ENCODE peak calls at places on chromosomes 2 and 18, in five cellular contexts. I, G, Y, Q and X are unnamed samples.
A peak's percentile ranks its signal among the peaks of the same experiment; 100 is the strongest.

GRCh38 chr2:69131983-69132675 is 119.2 kb downstream of the ANTXR1 start:
- DNase-seq in Q (no peak), G (no peak), Y (no peak), I (no peak), X (no peak)

GRCh38 chr2:208072250-208072892 is 47.0 kb upstream of the PLEKHM3 start:
- DNase-seq in Q (peak; percentile 62), I (peak; percentile 86), Y (no peak), G (peak; percentile 44), X (peak; percentile 43)

GRCh38 chr2:740446-741293 is 63.5 kb upstream of the TMEM18 start:
- DNase-seq in I (peak; percentile 98), G (no peak), Y (no peak), Q (peak; percentile 83), X (peak; percentile 92)

GRCh38 chr2:54081574-54081973 is 33.8 kb upstream of the ACYP2 start:
- DNase-seq in G (peak; percentile 41), Y (no peak), Q (peak; percentile 78), I (no peak), X (peak; percentile 98)

GRCh38 chr2:64313311-64313710 is 140.7 kb upstream of the LGALSL start:
- DNase-seq in Q (no peak), G (no peak), I (no peak), Y (no peak), X (no peak)

GRCh38 chr2:62216616-62217015 is 20.7 kb downstream of the B3GNT2 start:
- DNase-seq in Y (peak; percentile 51), Q (no peak), G (no peak), I (no peak), X (peak; percentile 74)

GRCh38 chr2:222939208-222939846 is 78.5 kb downstream of the ACSL3 start:
- DNase-seq in Q (peak; percentile 22), I (peak; percentile 94), Y (peak; percentile 69), G (peak; percentile 65), X (peak; percentile 62)

GRCh38 chr2:74037379-74037860 is 52.7 kb downstream of the TET3 start:
- DNase-seq in Q (peak; percentile 68), G (peak; percentile 24), I (no peak), Y (no peak), X (no peak)

GRCh38 chr18:59885579-59886163 is 14.1 kb upstream of the PMAIP1 start:
- DNase-seq in I (no peak), Q (no peak), Y (peak; percentile 57), G (peak; percentile 55), X (peak; percentile 92)

GRCh38 chr2:48448274-48449061 is 81.5 kb upstream of the STON1 start:
- DNase-seq in I (no peak), Q (no peak), Y (peak; percentile 93), G (peak; percentile 42), X (peak; percentile 78)

GRCh38 chr18:65704051-65704450 is 46.8 kb upstream of the CDH7 start:
- DNase-seq in Q (no peak), Y (no peak), G (no peak), I (no peak), X (no peak)

GRCh38 chr2:199405241-199405640 is 52.5 kb downstream of the SATB2 start:
- DNase-seq in Y (no peak), G (no peak), I (no peak), Q (peak; percentile 8), X (no peak)

GRCh38 chr18:60888225-60888624 is 445.0 kb upstream of the CDH20 start:
- DNase-seq in I (no peak), Q (no peak), Y (no peak), G (no peak), X (no peak)

GRCh38 chr2:215489288-215489848 is 53.5 kb upstream of the FN1 start:
- DNase-seq in Y (no peak), I (no peak), Q (peak; percentile 10), G (no peak), X (no peak)

GRCh38 chr2:54556659-54557121 is 100.6 kb downstream of the SPTBN1 start:
- DNase-seq in Q (no peak), G (no peak), Y (peak; percentile 83), I (no peak), X (peak; percentile 58)

GRCh38 chr2:3349211-3349693 is 28.4 kb downstream of the EIPR1 start:
- DNase-seq in G (no peak), Y (no peak), I (no peak), Q (no peak), X (peak; percentile 29)

GRCh38 chr2:127314193-127314988 is 20.4 kb upstream of the ERCC3 start:
- DNase-seq in Y (no peak), Q (no peak), I (no peak), G (no peak), X (no peak)

GRCh38 chr2:173653427-173653795 is 298.7 kb downstream of the CDCA7 start:
- DNase-seq in Y (no peak), G (no peak), Q (no peak), I (no peak), X (no peak)

GRCh38 chr2:66134113-66134730 is 300.7 kb upstream of the MEIS1 start:
- DNase-seq in G (no peak), Q (no peak), I (no peak), Y (no peak), X (no peak)

GRCh38 chr18:35971661-35972196 is 750 bp upstream of the RMP24 start:
- DNase-seq in Y (no peak), Q (no peak), I (no peak), G (no peak), X (no peak)

GRCh38 chr2:120887844-120888243 is 152.2 kb downstream of the GLI2 start:
- DNase-seq in G (no peak), Y (no peak), Q (no peak), I (no peak), X (no peak)

GRCh38 chr2:217802261-217802660 is 200.5 kb downstream of the TNS1 start:
- DNase-seq in Q (no peak), I (no peak), G (no peak), Y (no peak), X (no peak)

GRCh38 chr2:217802876-217803638 is 199.7 kb downstream of the TNS1 start:
- DNase-seq in G (no peak), Y (no peak), I (no peak), Q (no peak), X (no peak)

GRCh38 chr2:217800433-217801114 is 202.2 kb downstream of the TNS1 start:
- DNase-seq in G (no peak), Q (no peak), I (no peak), Y (no peak), X (no peak)

GRCh38 chr2:217801115-217801531 is 201.7 kb downstream of the TNS1 start:
- DNase-seq in I (no peak), Y (no peak), Q (no peak), G (no peak), X (no peak)

DNA sequence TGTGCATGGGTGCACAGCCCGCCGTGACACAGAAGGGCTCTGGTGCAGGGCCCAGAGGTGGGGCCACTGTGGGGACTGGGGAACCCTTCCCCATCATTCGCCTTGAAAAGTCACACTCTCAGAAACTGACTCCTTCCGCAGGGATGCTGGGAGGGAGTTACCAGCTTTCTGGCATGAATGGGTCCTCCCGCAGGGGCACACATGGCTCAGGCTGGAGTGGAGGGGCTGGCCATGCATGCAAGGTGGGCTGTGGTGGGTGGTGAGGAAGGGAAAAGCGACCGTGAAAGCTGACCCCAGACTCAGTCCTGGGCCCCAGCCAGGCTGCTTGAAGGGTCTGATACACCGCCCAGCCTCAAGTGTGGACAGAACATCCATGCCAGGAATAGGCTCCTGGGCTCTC is 201.1 kb downstream of the TNS1 start:
- DNase-seq in G (no peak), I (no peak), Y (no peak), Q (no peak), X (no peak)
- H3K36me3 ChIP-seq in G (no peaks in the 10 kb centered on the region), I (no peaks in the 10 kb centered on the region), Y (no peaks in the 10 kb centered on the region), Q (no peaks in the 10 kb centered on the region), X (no peaks in the 10 kb centered on the region)

GRCh38 chr2:219252900-219253752 is at the start of gene TUBA4B:
- DNase-seq in Q (peak; percentile 46), I (peak; percentile 85), G (peak; percentile 53), Y (peak; percentile 67), X (peak; percentile 75)
- TF ChIP-seq EZH2 in Q (no peak), I (no peak), G (no peak), Y (no peak), X (no peak)

GRCh38 chr2:203252851-203253250 is 14.0 kb downstream of the CYP20A1 start:
- DNase-seq in I (no peak), G (no peak), Q (no peak), Y (no peak), X (no peak)
- H3K36me3 ChIP-seq in I (no peaks in the 10 kb centered on the region), G (no peaks in the 10 kb centered on the region), Q (peaks cover 32% of the 10 kb centered on the region), Y (no peaks in the 10 kb centered on the region), X (peaks cover 4% of the 10 kb centered on the region)

GRCh38 chr2:152804687-152805408 is 86.4 kb downstream of the ARL6IP6 start:
- DNase-seq in I (no peak), G (no peak), Q (no peak), Y (no peak), X (no peak)
- TF ChIP-seq EZH2 in I (no peak), G (no peak), Q (no peak), Y (no peak), X (no peak)

DNA sequence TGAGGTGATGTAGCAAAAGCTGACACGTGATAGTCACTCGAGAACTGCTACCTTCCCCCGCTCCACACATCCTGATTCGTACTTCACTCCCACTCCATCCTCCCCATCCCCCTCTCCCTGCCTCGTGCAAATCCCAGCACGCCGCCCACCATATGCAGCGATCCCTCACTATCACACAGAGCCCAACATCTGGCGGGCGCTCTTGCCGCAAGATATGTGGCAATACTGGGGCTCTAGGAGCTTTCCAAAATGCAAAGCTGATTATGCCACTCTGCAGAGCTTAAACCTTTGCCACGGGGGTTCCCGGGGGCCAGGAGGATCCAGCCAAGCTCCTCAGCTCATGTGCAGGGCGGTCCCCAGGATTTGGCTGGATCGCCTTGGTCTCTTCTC is 37.4 kb downstream of the DNMT3A start:
- DNase-seq in G (no peak), Y (peak; percentile 23), I (no peak), Q (no peak), X (no peak)
- H3K36me3 ChIP-seq in G (no peaks in the 10 kb centered on the region), Y (no peaks in the 10 kb centered on the region), I (no peaks in the 10 kb centered on the region), Q (no peaks in the 10 kb centered on the region), X (no peaks in the 10 kb centered on the region)

GRCh38 chr2:9556121-9556869 is 665 bp upstream of the ADAM17 start:
- DNase-seq in Q (no peak), I (no peak), Y (no peak), G (no peak), X (peak; percentile 37)

GRCh38 chr2:9554841-9555337 is 741 bp downstream of the ADAM17 start:
- DNase-seq in G (peak; percentile 55), Q (no peak), I (no peak), Y (peak; percentile 78), X (peak; percentile 86)

GRCh38 chr2:9552491-9553178 is 3.0 kb downstream of the ADAM17 start:
- DNase-seq in Q (peak; percentile 37), I (no peak), Y (peak; percentile 93), G (no peak), X (peak; percentile 94)

GRCh38 chr2:9558948-9559381 is 3.3 kb upstream of the ADAM17 start:
- DNase-seq in Y (peak; percentile 99), I (no peak), G (no peak), Q (no peak), X (peak; percentile 99)

DNA sequence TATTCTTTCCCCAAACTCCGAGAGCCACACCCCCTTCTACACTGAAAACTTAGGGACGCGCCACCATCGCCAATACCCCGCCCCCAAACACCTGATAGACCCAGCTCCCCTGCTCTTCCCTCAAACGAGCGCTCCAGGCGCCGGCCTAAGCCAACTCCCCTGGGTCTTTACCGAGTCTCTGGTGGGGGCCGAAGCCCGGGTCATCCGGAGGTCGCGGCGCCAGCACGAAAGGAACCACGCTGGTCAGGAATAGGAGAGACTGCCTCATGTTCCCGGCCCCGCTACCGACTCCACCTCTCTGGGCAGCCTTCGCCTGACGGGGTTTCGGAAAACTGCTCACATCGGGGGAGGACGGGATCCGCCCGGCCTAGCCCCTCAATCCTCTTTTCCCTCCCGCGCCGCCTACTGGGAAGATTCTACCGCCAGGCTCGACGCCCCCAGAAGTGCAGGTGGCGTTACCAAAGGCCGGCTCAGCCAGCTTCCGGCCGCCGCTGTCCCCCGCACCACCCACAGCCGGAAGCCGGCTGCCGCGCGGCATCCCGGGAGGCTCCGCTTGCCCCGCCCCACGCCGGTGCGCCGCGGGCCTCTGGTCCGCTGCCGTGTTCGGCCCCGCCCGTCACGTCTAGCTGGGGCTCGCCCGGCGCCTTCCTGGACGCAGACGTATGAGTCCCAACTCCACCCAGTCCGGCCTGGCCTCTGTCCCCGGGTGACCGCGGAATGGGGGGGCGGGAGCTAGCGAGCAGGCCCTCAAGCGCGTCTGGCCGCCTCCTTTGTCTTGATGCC is at the start of gene ADAM17:
- DNase-seq in G (peak; percentile 97), Q (peak; percentile 93), I (peak; percentile 91), Y (peak; percentile 90), X (peak; percentile 98)
- TF ChIP-seq EZH2 in G (no peak), Q (no peak), I (no peak), Y (no peak), X (no peak)